ENCODE peak calls at places on chromosome X, in nine cellular contexts. U, D, N, Z, F, H, Q, M and G are unnamed samples. For H3K4me1 and H3K9me3, the result is how much of the 10 kb centered on the place peaks cover.

GRCh38 chrX:22097295-22097694 is 65.2 kb downstream of the PHEX start:
- DNase-seq in H (no peak), F (peak), Q (no peak), U (no peak), M (no peak), N (no peak), D (no peak), Z (no peak), G (no peak)

GRCh38 chrX:78313526-78313925 is 13.9 kb downstream of the CYSLTR1 start:
- DNase-seq in U (no peak), D (no peak), F (no peak), N (no peak), M (no peak), Q (no peak), Z (no peak), H (no peak), G (no peak)

GRCh38 chrX:12065251-12065650 is 73.0 kb upstream of the FRMPD4 start:
- DNase-seq in H (no peak), N (no peak), Z (peak), F (peak), Q (no peak), D (no peak), U (no peak), M (no peak), G (peak)

GRCh38 chrX:275967-276587 is 5.1 kb upstream of the PLCXD1 start:
- DNase-seq in D (peak), F (peak), M (peak), N (peak), Q (peak), U (peak), Z (peak), H (peak), G (peak)

GRCh38 chrX:28901637-28902036 is 314.4 kb downstream of the IL1RAPL1 start:
- DNase-seq in U (no peak), H (no peak), N (no peak), Q (no peak), Z (peak), M (no peak), D (no peak), F (no peak), G (no peak)

GRCh38 chrX:33065415-33065814 is 145.9 kb downstream of the DMD start:
- DNase-seq in Z (no peak), Q (no peak), N (no peak), H (no peak), F (no peak), M (no peak), D (no peak), U (no peak), G (no peak)

GRCh38 chrX:78388663-78389062 is 61.3 kb upstream of the CYSLTR1 start:
- DNase-seq in M (no peak), U (no peak), F (no peak), H (no peak), Z (no peak), D (no peak), Q (no peak), N (no peak), G (no peak)

GRCh38 chrX:141839856-141840255 is 1.7 kb downstream of the MAGEC3 start:
- DNase-seq in M (no peak), D (no peak), Z (no peak), N (no peak), F (no peak), U (no peak), H (no peak), Q (no peak), G (no peak)

GRCh38 chrX:11446951-11447350 is 153.7 kb downstream of the AMELX start:
- DNase-seq in U (no peak), N (no peak), D (no peak), F (no peak), M (no peak), Z (no peak), Q (no peak), H (no peak), G (no peak)

DNA sequence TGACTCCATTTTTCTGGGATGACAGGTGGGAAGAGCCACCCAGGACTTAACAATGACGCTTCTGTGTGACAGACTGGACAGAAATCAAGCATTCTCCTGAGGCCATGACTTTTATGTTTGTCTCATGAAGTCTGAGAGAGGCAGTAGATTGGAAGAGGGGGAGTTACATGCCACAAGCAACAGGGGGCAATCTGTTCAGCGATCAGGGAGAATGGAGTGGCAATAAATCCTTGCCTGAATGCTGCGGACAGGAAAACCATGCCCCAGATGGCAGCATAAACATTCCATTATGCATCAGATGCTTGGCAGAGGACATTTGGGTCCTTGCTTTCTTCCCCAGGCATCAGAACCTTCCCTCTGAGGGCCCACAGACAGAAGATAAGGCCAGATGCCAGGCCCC is 312.4 kb upstream of the DIPK2B start:
- DNase-seq in Z (no peak), H (no peak), N (no peak), U (no peak), Q (no peak), F (no peak), M (no peak), D (no peak), G (no peak)
- H3K4me1 ChIP-seq in Z (under half), H (under half), N (under half), U (under half), Q (under half), F (under half), M (under half), D (half or more), G (under half)

DNA sequence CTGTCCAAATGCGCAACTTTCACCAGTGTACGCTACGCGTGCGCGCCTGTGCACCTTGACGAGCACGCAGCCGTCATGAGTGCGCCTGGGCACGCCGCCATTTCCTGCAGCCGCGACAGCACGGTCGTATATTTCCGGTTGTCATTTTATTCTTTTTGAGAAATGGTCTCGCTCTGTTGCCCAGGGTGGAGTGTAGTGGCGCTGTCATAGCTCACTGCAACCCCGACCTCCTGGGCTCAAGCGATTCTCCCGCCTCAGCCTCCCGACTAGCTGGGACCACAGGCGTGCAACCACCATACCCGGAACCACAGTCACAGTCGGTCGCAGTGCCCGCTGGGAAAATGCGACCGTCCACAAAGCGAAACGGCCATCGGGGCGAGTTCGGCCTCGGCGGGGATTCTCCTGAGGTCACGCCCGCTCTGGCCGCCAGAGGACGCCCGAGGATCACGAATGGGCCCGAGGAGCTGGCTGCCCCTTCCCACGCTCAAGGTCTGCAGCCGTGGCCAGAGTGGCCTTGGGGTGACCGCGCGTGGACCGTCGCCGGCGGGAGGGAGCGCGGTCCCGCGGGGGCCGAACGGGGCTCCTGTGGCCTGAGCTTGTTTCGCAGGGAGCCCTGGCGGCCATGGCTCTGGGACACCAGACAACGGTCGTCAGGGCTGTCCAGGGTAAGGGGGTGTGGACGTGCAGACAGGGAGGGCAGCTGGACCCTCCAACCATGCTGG is 23.7 kb upstream of the PNMA3 start:
- DNase-seq in M (peak), Q (peak), F (peak), U (peak), Z (peak), H (peak), N (peak), D (peak), G (peak)
- H3K4me3 ChIP-seq in M (no peak), Q (peak), F (no peak), U (peak), Z (peak), H (peak), N (peak), D (no peak), G (no peak)

DNA sequence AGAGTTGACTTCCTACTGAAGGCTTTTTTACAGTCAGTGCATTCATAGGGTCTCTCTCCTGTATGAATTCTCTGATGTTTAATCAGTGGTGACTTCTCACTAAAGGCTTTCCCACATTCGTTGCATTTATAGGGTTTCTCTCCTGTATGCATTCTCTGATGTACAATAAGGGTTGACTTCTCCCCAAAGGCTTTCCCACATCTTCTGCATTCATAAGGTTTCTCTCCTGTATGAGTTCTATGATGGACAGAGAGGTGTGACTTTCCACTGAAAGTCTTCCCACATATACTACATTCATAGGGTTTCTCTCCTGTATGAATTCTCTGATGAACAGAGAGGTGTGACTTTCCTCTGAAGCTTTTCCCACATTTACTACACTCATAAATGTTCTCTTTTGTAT is 45.2 kb downstream of the ZNF674 start:
- DNase-seq in N (no peak), U (no peak), D (no peak), Q (no peak), F (no peak), H (no peak), Z (no peak), M (no peak), G (no peak)
- H3K9me3 ChIP-seq in N (under half), U (under half), D (under half), Q (under half), F (under half), H (under half), Z (half or more), M (under half), G (under half)

GRCh38 chrX:153793291-153793690 is 884 bp downstream of the IDH3G start:
- DNase-seq in N (no peak), H (no peak), D (no peak), F (no peak), M (peak), Q (no peak), U (peak), Z (peak), G (no peak)
- H3K4me1 ChIP-seq in N (under half), H (under half), D (under half), F (under half), M (under half), Q (under half), U (under half), Z (under half), G (under half)

GRCh38 chrX:72308209-72308565 is 2.5 kb upstream of the CITED1 start:
- DNase-seq in Q (no peak), H (no peak), F (no peak), M (no peak), Z (no peak), U (no peak), D (no peak), N (no peak), G (no peak)
- H3K4me3 ChIP-seq in Q (peak), H (no peak), F (no peak), M (no peak), Z (no peak), U (no peak), D (no peak), N (no peak), G (no peak)

DNA sequence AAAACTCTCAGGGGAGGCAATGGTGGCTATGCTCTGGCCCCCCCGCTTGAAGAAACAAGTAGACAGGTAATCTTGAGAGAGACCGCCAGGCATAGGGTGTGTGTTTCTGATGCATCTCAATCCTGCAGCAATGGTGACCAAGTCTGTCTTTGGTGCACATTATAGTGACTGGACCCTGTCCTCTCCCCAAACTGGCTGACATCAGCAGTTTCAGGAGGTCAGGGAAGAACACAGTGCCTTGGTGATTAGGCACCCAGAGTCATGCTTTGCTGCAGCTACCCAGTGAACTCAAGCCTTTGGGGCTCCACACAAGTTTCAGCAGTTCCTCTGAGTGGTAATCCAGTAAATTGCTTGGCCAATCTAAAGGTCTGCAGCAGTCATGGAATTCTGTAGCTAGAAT is 318.3 kb downstream of the SPIN4 start:
- DNase-seq in N (no peak), U (no peak), Q (no peak), D (no peak), H (no peak), Z (no peak), F (no peak), M (no peak), G (no peak)
- H3K9me3 ChIP-seq in N (under half), U (under half), Q (under half), D (under half), H (under half), Z (under half), F (under half), M (under half), G (under half)